ENCODE peak calls at places on chromosome 3, in six cellular contexts. One of them, this sample, is unnamed.

GRCh38 chr3:43185656-43186375 is 79.9 kb upstream of the POMGNT2 start:
- DNase-seq in OCI-LY7: no peak
- DNase-seq in sigmoid colon: no peak
- DNase-seq in uterus: no peak
- DNase-seq in left ventricle myocardium inferior: no peak
- DNase-seq in colonic mucosa: no peak
- DNase-seq in this sample: no peak

GRCh38 chr3:126284258-126284904 is 72.8 kb downstream of the KLF15 start:
- DNase-seq in OCI-LY7: no peak
- DNase-seq in sigmoid colon: no peak
- DNase-seq in uterus: no peak
- DNase-seq in left ventricle myocardium inferior: no peak
- DNase-seq in colonic mucosa: no peak
- DNase-seq in this sample: no peak

GRCh38 chr3:10601131-10601856 is 95.9 kb upstream of the ATP2B2 start:
- DNase-seq in OCI-LY7: no peak
- DNase-seq in sigmoid colon: no peak
- DNase-seq in uterus: no peak
- DNase-seq in left ventricle myocardium inferior: no peak
- DNase-seq in colonic mucosa: no peak
- DNase-seq in this sample: no peak

GRCh38 chr3:45381168-45381852 is 7.1 kb upstream of the LARS2 start:
- DNase-seq in OCI-LY7: no peak
- DNase-seq in sigmoid colon: no peak
- DNase-seq in uterus: no peak
- DNase-seq in left ventricle myocardium inferior: peak
- DNase-seq in colonic mucosa: peak
- DNase-seq in this sample: peak

GRCh38 chr3:158768881-158769518 is 32.9 kb upstream of the MFSD1 start:
- DNase-seq in OCI-LY7: no peak
- DNase-seq in sigmoid colon: peak
- DNase-seq in uterus: peak
- DNase-seq in left ventricle myocardium inferior: no peak
- DNase-seq in colonic mucosa: peak
- DNase-seq in this sample: no peak

GRCh38 chr3:119346076-119346496 is 51.9 kb downstream of the ARHGAP31 start:
- DNase-seq in OCI-LY7: no peak
- DNase-seq in sigmoid colon: no peak
- DNase-seq in uterus: no peak
- DNase-seq in left ventricle myocardium inferior: no peak
- DNase-seq in colonic mucosa: no peak
- DNase-seq in this sample: no peak

GRCh38 chr3:196524527-196524926 is 9.4 kb upstream of the SMCO1 start:
- DNase-seq in OCI-LY7: peak
- DNase-seq in sigmoid colon: no peak
- DNase-seq in uterus: no peak
- DNase-seq in left ventricle myocardium inferior: no peak
- DNase-seq in colonic mucosa: no peak
- DNase-seq in this sample: peak

GRCh38 chr3:24128195-24129005 is 183.3 kb downstream of the NR1D2 start:
- DNase-seq in OCI-LY7: no peak
- DNase-seq in sigmoid colon: no peak
- DNase-seq in uterus: peak
- DNase-seq in left ventricle myocardium inferior: no peak
- DNase-seq in colonic mucosa: no peak
- DNase-seq in this sample: no peak

GRCh38 chr3:148911597-148911996 is 46.5 kb downstream of the CPA3 start:
- DNase-seq in OCI-LY7: no peak
- DNase-seq in sigmoid colon: no peak
- DNase-seq in uterus: no peak
- DNase-seq in left ventricle myocardium inferior: no peak
- DNase-seq in colonic mucosa: no peak
- DNase-seq in this sample: no peak

GRCh38 chr3:59609967-59610366 is 560.1 kb upstream of the CFAP20DC start:
- DNase-seq in OCI-LY7: no peak
- DNase-seq in sigmoid colon: peak
- DNase-seq in uterus: peak
- DNase-seq in left ventricle myocardium inferior: peak
- DNase-seq in colonic mucosa: peak
- DNase-seq in this sample: no peak

GRCh38 chr3:124837730-124838186 is 49.4 kb downstream of the ITGB5 start:
- DNase-seq in OCI-LY7: no peak
- DNase-seq in sigmoid colon: peak
- DNase-seq in uterus: peak
- DNase-seq in left ventricle myocardium inferior: peak
- DNase-seq in colonic mucosa: peak
- DNase-seq in this sample: no peak

GRCh38 chr3:127532561-127533203 is 57.9 kb downstream of the TPRA1 start:
- DNase-seq in OCI-LY7: no peak
- DNase-seq in sigmoid colon: no peak
- DNase-seq in uterus: no peak
- DNase-seq in left ventricle myocardium inferior: no peak
- DNase-seq in colonic mucosa: peak
- DNase-seq in this sample: no peak

DNA sequence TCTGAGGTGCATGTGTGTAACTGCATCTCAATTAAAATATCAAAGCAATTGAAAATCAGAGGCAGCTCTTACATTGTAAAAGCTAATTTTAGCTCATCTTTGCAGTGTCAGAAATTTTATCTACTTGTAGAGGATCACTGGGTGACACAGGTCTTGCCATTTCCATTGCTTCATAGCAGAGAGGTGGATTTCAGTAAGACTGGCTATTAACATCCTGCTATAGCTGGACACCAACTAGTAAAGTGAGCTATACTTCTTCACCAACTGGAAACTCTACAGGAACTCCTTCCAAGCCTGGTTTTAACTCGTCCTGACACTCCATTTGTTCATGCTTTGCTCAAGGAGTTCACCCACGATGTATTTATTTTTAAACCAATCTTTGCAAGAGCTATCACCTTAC is 19.5 kb upstream of the MITF start:
- DNase-seq in OCI-LY7: no peak
- DNase-seq in sigmoid colon: no peak
- DNase-seq in uterus: no peak
- DNase-seq in left ventricle myocardium inferior: no peak
- DNase-seq in colonic mucosa: no peak
- DNase-seq in this sample: no peak
- H3K4me3 ChIP-seq in OCI-LY7: no peak
- H3K4me3 ChIP-seq in sigmoid colon: no peak
- H3K4me3 ChIP-seq in uterus: no peak
- H3K4me3 ChIP-seq in left ventricle myocardium inferior: no peak
- H3K4me3 ChIP-seq in colonic mucosa: no peak
- H3K4me3 ChIP-seq in this sample: no peak

GRCh38 chr3:79018671-79019136 is 749.1 kb downstream of the ROBO1 start:
- DNase-seq in OCI-LY7: no peak
- DNase-seq in sigmoid colon: peak
- DNase-seq in uterus: peak
- DNase-seq in left ventricle myocardium inferior: peak
- DNase-seq in colonic mucosa: peak
- DNase-seq in this sample: no peak

GRCh38 chr3:79012946-79013362 is 754.8 kb downstream of the ROBO1 start:
- DNase-seq in OCI-LY7: no peak
- DNase-seq in sigmoid colon: no peak
- DNase-seq in uterus: no peak
- DNase-seq in left ventricle myocardium inferior: no peak
- DNase-seq in colonic mucosa: no peak
- DNase-seq in this sample: no peak

GRCh38 chr3:79012530-79012913 is 755.3 kb downstream of the ROBO1 start:
- DNase-seq in OCI-LY7: no peak
- DNase-seq in sigmoid colon: no peak
- DNase-seq in uterus: no peak
- DNase-seq in left ventricle myocardium inferior: no peak
- DNase-seq in colonic mucosa: no peak
- DNase-seq in this sample: no peak

GRCh38 chr3:79016587-79017380 is 751.0 kb downstream of the ROBO1 start:
- DNase-seq in OCI-LY7: no peak
- DNase-seq in sigmoid colon: no peak
- DNase-seq in uterus: no peak
- DNase-seq in left ventricle myocardium inferior: no peak
- DNase-seq in colonic mucosa: no peak
- DNase-seq in this sample: no peak

GRCh38 chr3:79015854-79016253 is 751.9 kb downstream of the ROBO1 start:
- DNase-seq in OCI-LY7: no peak
- DNase-seq in sigmoid colon: no peak
- DNase-seq in uterus: no peak
- DNase-seq in left ventricle myocardium inferior: no peak
- DNase-seq in colonic mucosa: no peak
- DNase-seq in this sample: no peak
- H3K4me3 ChIP-seq in OCI-LY7: no peak
- H3K4me3 ChIP-seq in sigmoid colon: peak
- H3K4me3 ChIP-seq in uterus: no peak
- H3K4me3 ChIP-seq in left ventricle myocardium inferior: peak
- H3K4me3 ChIP-seq in colonic mucosa: no peak
- H3K4me3 ChIP-seq in this sample: no peak

GRCh38 chr3:49869525-49870126 is at the start of gene CAMKV:
- DNase-seq in OCI-LY7: peak
- DNase-seq in sigmoid colon: no peak
- DNase-seq in uterus: no peak
- DNase-seq in left ventricle myocardium inferior: no peak
- DNase-seq in colonic mucosa: no peak
- DNase-seq in this sample: no peak
- H3K4me3 ChIP-seq in OCI-LY7: peak
- H3K4me3 ChIP-seq in sigmoid colon: peak
- H3K4me3 ChIP-seq in uterus: no peak
- H3K4me3 ChIP-seq in left ventricle myocardium inferior: peak
- H3K4me3 ChIP-seq in colonic mucosa: peak
- H3K4me3 ChIP-seq in this sample: peak

GRCh38 chr3:71077070-71077469 is 506.5 kb downstream of the FOXP1 start:
- DNase-seq in OCI-LY7: no peak
- DNase-seq in sigmoid colon: no peak
- DNase-seq in uterus: no peak
- DNase-seq in left ventricle myocardium inferior: no peak
- DNase-seq in colonic mucosa: no peak
- DNase-seq in this sample: no peak
- H3K4me3 ChIP-seq in OCI-LY7: no peak
- H3K4me3 ChIP-seq in sigmoid colon: no peak
- H3K4me3 ChIP-seq in uterus: no peak
- H3K4me3 ChIP-seq in left ventricle myocardium inferior: no peak
- H3K4me3 ChIP-seq in colonic mucosa: no peak
- H3K4me3 ChIP-seq in this sample: no peak

GRCh38 chr3:13877911-13878710 is 1.8 kb downstream of the WNT7A start:
- DNase-seq in OCI-LY7: no peak
- DNase-seq in sigmoid colon: no peak
- DNase-seq in uterus: no peak
- DNase-seq in left ventricle myocardium inferior: no peak
- DNase-seq in colonic mucosa: no peak
- DNase-seq in this sample: no peak
- H3K4me3 ChIP-seq in OCI-LY7: no peak
- H3K4me3 ChIP-seq in sigmoid colon: peak
- H3K4me3 ChIP-seq in uterus: no peak
- H3K4me3 ChIP-seq in left ventricle myocardium inferior: peak
- H3K4me3 ChIP-seq in colonic mucosa: no peak
- H3K4me3 ChIP-seq in this sample: no peak

DNA sequence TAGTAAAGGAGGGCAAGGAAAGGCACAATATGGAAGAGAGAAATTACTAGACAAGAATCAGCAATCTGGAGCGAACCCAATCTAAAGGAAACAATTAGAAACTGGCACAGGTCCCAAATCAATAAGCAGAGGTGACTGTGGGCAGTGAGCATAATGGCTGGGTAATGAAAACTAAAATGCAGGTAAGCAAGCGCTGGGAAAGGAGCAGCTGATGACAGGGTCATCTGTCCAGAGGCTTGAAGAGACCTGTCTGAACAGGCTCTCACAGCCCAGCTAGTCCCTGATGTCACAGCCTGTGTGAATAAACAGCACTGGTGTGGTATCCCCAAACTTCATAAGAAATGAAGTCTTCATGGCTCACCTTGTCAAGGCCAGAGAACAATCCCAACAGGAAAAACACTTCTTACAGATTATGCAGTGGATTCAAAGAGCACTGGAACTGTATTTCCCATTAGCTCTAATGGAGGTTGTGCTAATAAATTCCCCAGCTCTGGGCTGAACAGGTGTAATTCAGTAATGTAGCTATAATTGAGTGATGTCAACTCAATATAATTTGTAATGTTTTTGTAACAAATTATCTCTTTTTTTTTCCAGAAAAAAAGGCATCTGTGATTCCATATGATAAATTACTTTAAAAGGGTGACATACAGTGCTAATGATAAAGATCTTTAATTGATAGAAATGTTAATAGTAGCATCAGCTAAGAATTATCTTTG is 197.3 kb downstream of the FHIT start:
- DNase-seq in OCI-LY7: no peak
- DNase-seq in sigmoid colon: no peak
- DNase-seq in uterus: no peak
- DNase-seq in left ventricle myocardium inferior: no peak
- DNase-seq in colonic mucosa: no peak
- DNase-seq in this sample: no peak
- H3K4me3 ChIP-seq in OCI-LY7: no peak
- H3K4me3 ChIP-seq in sigmoid colon: no peak
- H3K4me3 ChIP-seq in uterus: no peak
- H3K4me3 ChIP-seq in left ventricle myocardium inferior: no peak
- H3K4me3 ChIP-seq in colonic mucosa: no peak
- H3K4me3 ChIP-seq in this sample: no peak

DNA sequence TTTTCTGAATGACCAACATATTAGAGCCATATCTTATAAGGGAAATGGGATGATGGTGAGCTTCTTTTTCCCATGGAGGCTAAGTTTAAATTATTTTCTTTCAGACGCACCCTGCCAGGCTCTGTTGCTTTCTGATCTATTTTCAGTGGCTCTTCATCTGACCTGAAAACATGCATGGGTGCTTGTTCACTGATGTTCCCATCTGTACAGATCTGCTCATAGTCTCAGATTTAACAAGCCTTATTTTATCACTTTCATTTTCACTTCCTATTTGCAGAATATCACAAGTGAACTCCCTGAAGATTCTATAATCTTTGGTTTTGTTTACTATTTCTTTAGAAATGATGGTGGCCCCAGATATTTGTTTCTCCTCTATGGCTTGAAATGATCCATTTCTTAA is 31.1 kb upstream of the SUCLG2 start:
- DNase-seq in OCI-LY7: peak
- DNase-seq in sigmoid colon: no peak
- DNase-seq in uterus: no peak
- DNase-seq in left ventricle myocardium inferior: no peak
- DNase-seq in colonic mucosa: no peak
- DNase-seq in this sample: no peak
- H3K4me3 ChIP-seq in OCI-LY7: peak
- H3K4me3 ChIP-seq in sigmoid colon: no peak
- H3K4me3 ChIP-seq in uterus: no peak
- H3K4me3 ChIP-seq in left ventricle myocardium inferior: no peak
- H3K4me3 ChIP-seq in colonic mucosa: no peak
- H3K4me3 ChIP-seq in this sample: no peak